ENCODE peak calls at places on chromosomes 4 and X, in nine cellular contexts. U is lower lobe of right lung; G is A549; P is fibroblast of pulmonary artery; Y is activated naive CD4-positive, alpha-beta T cell treated with anti-CD3 and anti-CD28 coated beads for 36 hours; Q is naive B cell; E is breast epithelium; X is SW 1271; I is stimulated activated CD8-positive, alpha-beta memory T cell treated with anti-CD3 and anti-CD28 coated beads, Interleukin-7, amount 100 ng/mL, for 4 hours. O is an unnamed sample.

GRCh38 chr4:3295837-3296624 is 3.2 kb downstream of the RGS12 start:
- DNase-seq in Q (no peak), G (no peak), I (no peak), X (no peak), P (no peak), U (no peak), E (no peak), Y (no peak), O (no peak)

GRCh38 chrX:65635824-65636223 is 31.6 kb upstream of the MSN start:
- DNase-seq in X (no peak), P (no peak), Y (no peak), U (no peak), I (no peak), G (no peak), E (no peak), Q (no peak), O (no peak)

GRCh38 chrX:10199212-10199611 is 42.4 kb downstream of the CLCN4 start:
- DNase-seq in Q (peak; percentile 77), U (peak; percentile 84), G (no peak), X (no peak), I (no peak), Y (no peak), E (no peak), P (peak; percentile 84), O (peak; percentile 72)

GRCh38 chr4:52173470-52174055 is 122.5 kb downstream of the SPATA18 start:
- DNase-seq in X (no peak), G (no peak), Y (no peak), E (no peak), P (peak; percentile 35), Q (no peak), I (no peak), U (no peak), O (peak; percentile 69)

GRCh38 chrX:2504706-2505332 is 4.0 kb upstream of the DHRSX start:
- DNase-seq in I (no peak), P (no peak), U (no peak), Q (no peak), E (no peak), G (no peak), X (no peak), Y (no peak), O (no peak)

GRCh38 chr4:83240379-83240875 is 44.2 kb downstream of the COQ2 start:
- DNase-seq in X (no peak), I (no peak), Y (no peak), Q (no peak), E (no peak), G (no peak), U (no peak), P (no peak), O (no peak)

GRCh38 chrX:13287816-13288215 is 32.0 kb downstream of the ATXN3L start:
- DNase-seq in X (no peak), P (peak; percentile 56), E (no peak), Y (no peak), I (no peak), G (no peak), Q (no peak), U (no peak), O (no peak)

GRCh38 chr4:37594095-37594494 is 92.1 kb downstream of the RELL1 start:
- DNase-seq in E (no peak), U (no peak), P (no peak), Q (no peak), Y (no peak), I (no peak), X (no peak), G (no peak), O (no peak)

GRCh38 chrX:302975-303374 is 15.6 kb downstream of the GTPBP6 start:
- DNase-seq in P (no peak), Y (no peak), I (no peak), Q (no peak), E (no peak), U (peak; percentile 24), X (no peak), G (no peak), O (peak; percentile 31)

GRCh38 chr4:169723207-169723606 is 34.5 kb downstream of the HPF1 start:
- DNase-seq in X (no peak), E (no peak), I (no peak), U (no peak), G (peak; percentile 31), Y (peak; percentile 37), P (peak; percentile 13), Q (no peak), O (no peak)

GRCh38 chrX:150837845-150838244 is 60.6 kb downstream of the CD99L2 start:
- DNase-seq in X (no peak), U (no peak), Y (no peak), P (no peak), E (no peak), I (no peak), Q (no peak), G (no peak), O (no peak)

GRCh38 chr4:41645716-41646115 is 102.8 kb downstream of the PHOX2B start:
- DNase-seq in P (no peak), U (no peak), E (no peak), I (no peak), Q (no peak), X (no peak), G (no peak), Y (no peak), O (no peak)

GRCh38 chrX:139811942-139812629 is 104.1 kb upstream of the MCF2 start:
- DNase-seq in P (no peak), E (no peak), Y (no peak), X (no peak), U (no peak), G (no peak), I (no peak), Q (peak; percentile 7), O (no peak)

GRCh38 chrX:150482537-150483217 is 85.7 kb upstream of the MTM1 start:
- DNase-seq in Q (no peak), E (no peak), G (peak; percentile 55), U (no peak), X (peak; percentile 62), Y (peak; percentile 79), I (peak; percentile 52), P (peak; percentile 50), O (no peak)

GRCh38 chr4:95068818-95069478 is 311.2 kb downstream of the BMPR1B start:
- DNase-seq in I (no peak), Y (no peak), X (no peak), G (no peak), Q (no peak), U (no peak), E (no peak), P (no peak), O (no peak)

GRCh38 chr4:165493359-165493758 is 114.6 kb downstream of the CPE start:
- DNase-seq in Q (peak; percentile 15), X (peak; percentile 45), Y (peak; percentile 84), G (peak; percentile 52), U (peak; percentile 69), E (no peak), I (peak; percentile 32), P (peak; percentile 80), O (peak; percentile 81)

GRCh38 chr4:55087016-55087929 is 38.1 kb downstream of the KDR start:
- DNase-seq in Y (no peak), P (no peak), U (no peak), E (no peak), G (no peak), Q (no peak), X (no peak), I (no peak), O (no peak)

GRCh38 chr4:186726440-186727148 is 2.9 kb upstream of the FAT1 start:
- DNase-seq in P (peak; percentile 79), Y (peak; percentile 9), X (peak; percentile 44), E (peak; percentile 70), I (no peak), U (peak; percentile 65), G (peak; percentile 81), Q (no peak), O (peak; percentile 80)

GRCh38 chr4:155891058-155891457 is 12.4 kb upstream of the TDO2 start:
- DNase-seq in I (no peak), Q (no peak), P (peak; percentile 15), X (no peak), E (no peak), U (no peak), G (no peak), Y (no peak), O (no peak)

GRCh38 chrX:118496763-118497079 is 1.1 kb downstream of the DOCK11 start:
- DNase-seq in Y (peak; percentile 10), I (no peak), E (no peak), Q (no peak), G (no peak), X (no peak), U (no peak), P (no peak), O (no peak)

GRCh38 chr4:66178901-66179300 is 508.6 kb upstream of the EPHA5 start:
- DNase-seq in Y (no peak), E (no peak), X (no peak), U (no peak), P (peak; percentile 39), G (peak; percentile 25), Q (no peak), I (no peak), O (no peak)

GRCh38 chr4:158778712-158779111 is 9.9 kb downstream of the FNIP2 start:
- DNase-seq in Y (no peak), E (no peak), U (no peak), Q (no peak), G (no peak), P (no peak), X (no peak), I (no peak), O (no peak)

GRCh38 chr4:100983426-100983825 is 363.9 kb downstream of the PPP3CA start:
- DNase-seq in Y (no peak), Q (no peak), G (no peak), U (no peak), E (no peak), I (no peak), P (no peak), X (no peak), O (no peak)

GRCh38 chr4:8147231-8147970 is 11.2 kb downstream of the ABLIM2 start:
- DNase-seq in U (no peak), G (no peak), X (no peak), Q (no peak), I (no peak), P (no peak), E (no peak), Y (no peak), O (no peak)

GRCh38 chrX:24241822-24242648 is 71.8 kb downstream of the SUPT20HL2 start:
- DNase-seq in Q (peak; percentile 20), G (peak; percentile 65), P (peak; percentile 53), I (no peak), X (peak; percentile 13), Y (peak; percentile 12), E (no peak), U (no peak), O (no peak)

O was measured in Right ventricle myocardium superior.